ENCODE peak calls at places on chromosomes 3 and 15, in six cellular contexts. One of them, this sample, is unnamed.

GRCh38 chr15:68354923-68355322 is 77.0 kb downstream of the ITGA11 start:
- DNase-seq in HAP-1: no peak
- DNase-seq in PC-3: peak; percentile 92
- DNase-seq in left ventricle myocardium superior: no peak
- DNase-seq in HuH-7.5: no peak
- DNase-seq in activated gamma-delta T cell treated with Interleukin-2 at 50 U/mL for 16 hours: no peak
- DNase-seq in this sample: no peak

GRCh38 chr3:4836516-4836915 is 142.7 kb upstream of the BHLHE40 start:
- DNase-seq in HAP-1: no peak
- DNase-seq in PC-3: no peak
- DNase-seq in HuH-7.5: no peak
- DNase-seq in left ventricle myocardium superior: no peak
- DNase-seq in activated gamma-delta T cell treated with Interleukin-2 at 50 U/mL for 16 hours: no peak
- DNase-seq in this sample: no peak

GRCh38 chr3:49017646-49017977 is 768 bp downstream of the DALRD3 start:
- DNase-seq in HAP-1: no peak
- DNase-seq in left ventricle myocardium superior: no peak
- DNase-seq in activated gamma-delta T cell treated with Interleukin-2 at 50 U/mL for 16 hours: no peak
- DNase-seq in PC-3: peak; percentile 59
- DNase-seq in HuH-7.5: no peak
- DNase-seq in this sample: peak; percentile 46

GRCh38 chr3:84439476-84439875 is 519.3 kb upstream of the CADM2 start:
- DNase-seq in left ventricle myocardium superior: no peak
- DNase-seq in PC-3: peak; percentile 21
- DNase-seq in HuH-7.5: no peak
- DNase-seq in activated gamma-delta T cell treated with Interleukin-2 at 50 U/mL for 16 hours: no peak
- DNase-seq in HAP-1: no peak
- DNase-seq in this sample: no peak

GRCh38 chr3:45906681-45907220 is 20.4 kb downstream of the CCR9 start:
- DNase-seq in HAP-1: no peak
- DNase-seq in activated gamma-delta T cell treated with Interleukin-2 at 50 U/mL for 16 hours: no peak
- DNase-seq in left ventricle myocardium superior: no peak
- DNase-seq in HuH-7.5: peak; percentile 34
- DNase-seq in PC-3: peak; percentile 63
- DNase-seq in this sample: no peak

GRCh38 chr3:128568602-128569490 is 75.8 kb upstream of the GATA2 start:
- DNase-seq in HuH-7.5: no peak
- DNase-seq in activated gamma-delta T cell treated with Interleukin-2 at 50 U/mL for 16 hours: no peak
- DNase-seq in HAP-1: no peak
- DNase-seq in PC-3: no peak
- DNase-seq in left ventricle myocardium superior: no peak
- DNase-seq in this sample: no peak

GRCh38 chr15:98580577-98580976 is 67.8 kb upstream of the IGF1R start:
- DNase-seq in left ventricle myocardium superior: no peak
- DNase-seq in activated gamma-delta T cell treated with Interleukin-2 at 50 U/mL for 16 hours: no peak
- DNase-seq in PC-3: no peak
- DNase-seq in HAP-1: no peak
- DNase-seq in HuH-7.5: no peak
- DNase-seq in this sample: no peak

GRCh38 chr3:57446318-57446841 is 97.8 kb downstream of the DNAH12 start:
- DNase-seq in activated gamma-delta T cell treated with Interleukin-2 at 50 U/mL for 16 hours: no peak
- DNase-seq in HuH-7.5: no peak
- DNase-seq in PC-3: no peak
- DNase-seq in left ventricle myocardium superior: no peak
- DNase-seq in HAP-1: no peak
- DNase-seq in this sample: no peak

GRCh38 chr3:142963266-142964149 is at the start of gene PAQR9:
- DNase-seq in left ventricle myocardium superior: peak; percentile 52
- DNase-seq in PC-3: no peak
- DNase-seq in activated gamma-delta T cell treated with Interleukin-2 at 50 U/mL for 16 hours: no peak
- DNase-seq in HuH-7.5: peak; percentile 83
- DNase-seq in HAP-1: no peak
- DNase-seq in this sample: no peak

GRCh38 chr3:195151402-195151801 is 119.6 kb downstream of the XXYLT1 start:
- DNase-seq in left ventricle myocardium superior: no peak
- DNase-seq in PC-3: no peak
- DNase-seq in HuH-7.5: no peak
- DNase-seq in activated gamma-delta T cell treated with Interleukin-2 at 50 U/mL for 16 hours: no peak
- DNase-seq in HAP-1: no peak
- DNase-seq in this sample: no peak

GRCh38 chr3:27176256-27176655 is 192.9 kb downstream of the NEK10 start:
- DNase-seq in PC-3: no peak
- DNase-seq in HuH-7.5: no peak
- DNase-seq in activated gamma-delta T cell treated with Interleukin-2 at 50 U/mL for 16 hours: no peak
- DNase-seq in HAP-1: no peak
- DNase-seq in left ventricle myocardium superior: no peak
- DNase-seq in this sample: peak; percentile 33

This sample was measured in HL-60.